ENCODE peak calls at places on chromosomes 1 and 21, in six cellular contexts. One of them, this sample, is unnamed.

GRCh38 chr1:43324810-43325209 is 12.8 kb upstream of the MPL start:
- DNase-seq in activated CD4-positive, alpha-beta T cell treated with anti-CD3 and anti-CD28 coated beads, Interleukin-2, amount 50 U/mL, for 24 hours: no peak
- DNase-seq in OCI-M1: no peak
- DNase-seq in HCT116: no peak
- DNase-seq in ecto neural progenitor cell: no peak
- DNase-seq in Ammon's horn: no peak
- DNase-seq in this sample: no peak

GRCh38 chr1:115258302-115258866 is 79.7 kb downstream of the NGF start:
- DNase-seq in activated CD4-positive, alpha-beta T cell treated with anti-CD3 and anti-CD28 coated beads, Interleukin-2, amount 50 U/mL, for 24 hours: no peak
- DNase-seq in OCI-M1: peak
- DNase-seq in HCT116: peak
- DNase-seq in ecto neural progenitor cell: no peak
- DNase-seq in Ammon's horn: no peak
- DNase-seq in this sample: peak

GRCh38 chr1:228825840-228826484 is 90.7 kb downstream of the RHOU start:
- DNase-seq in activated CD4-positive, alpha-beta T cell treated with anti-CD3 and anti-CD28 coated beads, Interleukin-2, amount 50 U/mL, for 24 hours: no peak
- DNase-seq in OCI-M1: no peak
- DNase-seq in HCT116: no peak
- DNase-seq in ecto neural progenitor cell: no peak
- DNase-seq in Ammon's horn: no peak
- DNase-seq in this sample: no peak

GRCh38 chr1:244322791-244323521 is 128.8 kb downstream of the ADSS2 start:
- DNase-seq in activated CD4-positive, alpha-beta T cell treated with anti-CD3 and anti-CD28 coated beads, Interleukin-2, amount 50 U/mL, for 24 hours: no peak
- DNase-seq in OCI-M1: peak
- DNase-seq in HCT116: peak
- DNase-seq in ecto neural progenitor cell: peak
- DNase-seq in Ammon's horn: peak
- DNase-seq in this sample: peak

GRCh38 chr1:23424171-23424959 is at the start of gene TCEA3:
- DNase-seq in activated CD4-positive, alpha-beta T cell treated with anti-CD3 and anti-CD28 coated beads, Interleukin-2, amount 50 U/mL, for 24 hours: peak
- DNase-seq in OCI-M1: no peak
- DNase-seq in HCT116: no peak
- DNase-seq in ecto neural progenitor cell: no peak
- DNase-seq in Ammon's horn: no peak
- DNase-seq in this sample: no peak

GRCh38 chr1:228009828-228010775 is 3.3 kb downstream of the WNT3A start:
- DNase-seq in activated CD4-positive, alpha-beta T cell treated with anti-CD3 and anti-CD28 coated beads, Interleukin-2, amount 50 U/mL, for 24 hours: no peak
- DNase-seq in OCI-M1: no peak
- DNase-seq in HCT116: no peak
- DNase-seq in ecto neural progenitor cell: peak
- DNase-seq in Ammon's horn: no peak
- DNase-seq in this sample: no peak

GRCh38 chr1:118147542-118147941 is 37.5 kb downstream of the SPAG17 start:
- DNase-seq in activated CD4-positive, alpha-beta T cell treated with anti-CD3 and anti-CD28 coated beads, Interleukin-2, amount 50 U/mL, for 24 hours: no peak
- DNase-seq in OCI-M1: no peak
- DNase-seq in HCT116: no peak
- DNase-seq in ecto neural progenitor cell: no peak
- DNase-seq in Ammon's horn: no peak
- DNase-seq in this sample: peak

GRCh38 chr1:151542710-151543129 is 2.6 kb downstream of the TUFT1 start:
- DNase-seq in activated CD4-positive, alpha-beta T cell treated with anti-CD3 and anti-CD28 coated beads, Interleukin-2, amount 50 U/mL, for 24 hours: no peak
- DNase-seq in OCI-M1: no peak
- DNase-seq in HCT116: no peak
- DNase-seq in ecto neural progenitor cell: no peak
- DNase-seq in Ammon's horn: no peak
- DNase-seq in this sample: peak

GRCh38 chr1:113835686-113836290 is 23.5 kb upstream of the RSBN1 start:
- DNase-seq in activated CD4-positive, alpha-beta T cell treated with anti-CD3 and anti-CD28 coated beads, Interleukin-2, amount 50 U/mL, for 24 hours: no peak
- DNase-seq in OCI-M1: peak
- DNase-seq in HCT116: peak
- DNase-seq in ecto neural progenitor cell: no peak
- DNase-seq in Ammon's horn: peak
- DNase-seq in this sample: peak

GRCh38 chr1:53295746-53296722 is 31.8 kb downstream of the LRP8 start:
- DNase-seq in activated CD4-positive, alpha-beta T cell treated with anti-CD3 and anti-CD28 coated beads, Interleukin-2, amount 50 U/mL, for 24 hours: no peak
- DNase-seq in OCI-M1: no peak
- DNase-seq in HCT116: no peak
- DNase-seq in ecto neural progenitor cell: peak
- DNase-seq in Ammon's horn: no peak
- DNase-seq in this sample: no peak

GRCh38 chr21:25826652-25827051 is 91.9 kb downstream of the GABPA start:
- DNase-seq in activated CD4-positive, alpha-beta T cell treated with anti-CD3 and anti-CD28 coated beads, Interleukin-2, amount 50 U/mL, for 24 hours: no peak
- DNase-seq in OCI-M1: no peak
- DNase-seq in HCT116: no peak
- DNase-seq in ecto neural progenitor cell: no peak
- DNase-seq in Ammon's horn: no peak
- DNase-seq in this sample: no peak

GRCh38 chr21:45817345-45817744 is 164.2 kb upstream of the COL6A1 start:
- DNase-seq in activated CD4-positive, alpha-beta T cell treated with anti-CD3 and anti-CD28 coated beads, Interleukin-2, amount 50 U/mL, for 24 hours: no peak
- DNase-seq in OCI-M1: no peak
- DNase-seq in HCT116: no peak
- DNase-seq in ecto neural progenitor cell: peak
- DNase-seq in Ammon's horn: no peak
- DNase-seq in this sample: no peak

GRCh38 chr1:91526496-91526895 is 25.8 kb downstream of the CDC7 start:
- DNase-seq in activated CD4-positive, alpha-beta T cell treated with anti-CD3 and anti-CD28 coated beads, Interleukin-2, amount 50 U/mL, for 24 hours: no peak
- DNase-seq in OCI-M1: no peak
- DNase-seq in HCT116: no peak
- DNase-seq in ecto neural progenitor cell: no peak
- DNase-seq in Ammon's horn: no peak
- DNase-seq in this sample: no peak

GRCh38 chr21:17554619-17555472 is 42.0 kb downstream of the CXADR start:
- DNase-seq in activated CD4-positive, alpha-beta T cell treated with anti-CD3 and anti-CD28 coated beads, Interleukin-2, amount 50 U/mL, for 24 hours: no peak
- DNase-seq in OCI-M1: peak
- DNase-seq in HCT116: no peak
- DNase-seq in ecto neural progenitor cell: no peak
- DNase-seq in Ammon's horn: peak
- DNase-seq in this sample: peak

This sample was measured in SJSA1.